ENCODE peak calls at places on chromosomes 1 and 21, in ten cellular contexts. O, D, I, Y, X, B, J, M, G and K are unnamed samples.
A peak's percentile ranks its signal among the peaks of the same experiment; 100 is the strongest.

GRCh38 chr21:44513389-44514217 is 26.4 kb downstream of the KRTAP10-1 start:
- DNase-seq in X (no peak), B (no peak), Y (no peak), O (peak; percentile 24), G (no peak), D (no peak), I (no peak), J (no peak), M (no peak), K (peak; percentile 44)

GRCh38 chr1:23591460-23592208 is 32.3 kb upstream of the ID3 start:
- DNase-seq in O (no peak), Y (no peak), B (no peak), M (no peak), I (no peak), G (no peak), D (no peak), X (no peak), J (peak; percentile 30), K (no peak)

GRCh38 chr1:218557731-218558130 is 212.6 kb downstream of the TGFB2 start:
- DNase-seq in I (peak; percentile 27), D (peak; percentile 84), G (peak; percentile 71), J (peak; percentile 56), X (no peak), B (no peak), M (no peak), Y (no peak), O (peak; percentile 93), K (peak; percentile 38)

GRCh38 chr1:95207223-95207935 is 26.6 kb upstream of the RWDD3 start:
- DNase-seq in D (no peak), I (no peak), O (no peak), X (no peak), B (no peak), Y (no peak), J (no peak), G (no peak), M (no peak), K (no peak)

GRCh38 chr1:160207751-160208150 is 2.6 kb downstream of the PEA15 start:
- DNase-seq in J (no peak), D (no peak), M (no peak), G (no peak), X (no peak), O (no peak), Y (no peak), B (no peak), I (no peak), K (no peak)

GRCh38 chr1:220485131-220485530 is 42.8 kb upstream of the MARK1 start:
- DNase-seq in M (no peak), D (no peak), G (no peak), J (no peak), B (no peak), Y (no peak), X (peak; percentile 54), O (peak; percentile 24), I (no peak), K (no peak)

GRCh38 chr1:49686107-49686506 is 337.6 kb downstream of the AGBL4 start:
- DNase-seq in G (no peak), O (peak; percentile 19), J (no peak), M (no peak), Y (no peak), D (no peak), B (no peak), I (no peak), X (no peak), K (peak; percentile 0)

GRCh38 chr1:59404725-59405124 is 107.8 kb downstream of the FGGY start:
- DNase-seq in I (no peak), G (no peak), X (no peak), O (no peak), M (no peak), J (no peak), D (no peak), Y (no peak), B (no peak), K (no peak)

GRCh38 chr1:193185206-193185605 is 1.2 kb downstream of the B3GALT2 start:
- DNase-seq in Y (no peak), D (no peak), G (no peak), B (no peak), I (no peak), O (no peak), J (no peak), M (no peak), X (no peak), K (no peak)
- H3K4me3 ChIP-seq in Y (no peak overlapping the region), D (no peak overlapping the region), G (peak overlapping the region; percentile 12), B (no peak overlapping the region), I (no peak overlapping the region), O (no peak overlapping the region), J (no peak overlapping the region), M (peak overlapping the region; percentile 64), X (no peak overlapping the region), K (no peak overlapping the region)

GRCh38 chr1:21325731-21326387 is 35.6 kb upstream of the ECE1 start:
- DNase-seq in O (no peak), B (peak; percentile 87), J (no peak), Y (no peak), D (no peak), G (no peak), X (no peak), I (no peak), M (peak; percentile 66), K (no peak)

GRCh38 chr1:21322681-21323016 is 32.4 kb upstream of the ECE1 start:
- DNase-seq in X (peak; percentile 58), G (no peak), O (no peak), D (peak; percentile 50), Y (no peak), M (no peak), J (no peak), I (no peak), B (no peak), K (no peak)

GRCh38 chr1:21323091-21323490 is 32.8 kb upstream of the ECE1 start:
- DNase-seq in X (peak; percentile 78), M (no peak), D (peak; percentile 53), G (peak; percentile 53), Y (no peak), B (no peak), O (no peak), J (peak; percentile 42), I (peak; percentile 63), K (no peak)

GRCh38 chr1:21325231-21325718 is 35.0 kb upstream of the ECE1 start:
- DNase-seq in Y (no peak), J (no peak), M (no peak), I (peak; percentile 30), B (no peak), O (no peak), G (no peak), D (no peak), X (no peak), K (no peak)

GRCh38 chr1:21324368-21325137 is 34.3 kb upstream of the ECE1 start:
- DNase-seq in D (peak; percentile 90), G (peak; percentile 88), O (peak; percentile 96), X (peak; percentile 87), M (peak; percentile 77), J (peak; percentile 85), B (peak; percentile 97), I (peak; percentile 97), Y (peak; percentile 83), K (peak; percentile 86)
- H3K4me3 ChIP-seq in D (no peak overlapping the region), G (no peak overlapping the region), O (peak overlapping the region; percentile 40), X (no peak overlapping the region), M (no peak overlapping the region), J (no peak overlapping the region), B (peak overlapping the region; percentile 21), I (no peak overlapping the region), Y (no peak overlapping the region), K (no peak overlapping the region)

DNA sequence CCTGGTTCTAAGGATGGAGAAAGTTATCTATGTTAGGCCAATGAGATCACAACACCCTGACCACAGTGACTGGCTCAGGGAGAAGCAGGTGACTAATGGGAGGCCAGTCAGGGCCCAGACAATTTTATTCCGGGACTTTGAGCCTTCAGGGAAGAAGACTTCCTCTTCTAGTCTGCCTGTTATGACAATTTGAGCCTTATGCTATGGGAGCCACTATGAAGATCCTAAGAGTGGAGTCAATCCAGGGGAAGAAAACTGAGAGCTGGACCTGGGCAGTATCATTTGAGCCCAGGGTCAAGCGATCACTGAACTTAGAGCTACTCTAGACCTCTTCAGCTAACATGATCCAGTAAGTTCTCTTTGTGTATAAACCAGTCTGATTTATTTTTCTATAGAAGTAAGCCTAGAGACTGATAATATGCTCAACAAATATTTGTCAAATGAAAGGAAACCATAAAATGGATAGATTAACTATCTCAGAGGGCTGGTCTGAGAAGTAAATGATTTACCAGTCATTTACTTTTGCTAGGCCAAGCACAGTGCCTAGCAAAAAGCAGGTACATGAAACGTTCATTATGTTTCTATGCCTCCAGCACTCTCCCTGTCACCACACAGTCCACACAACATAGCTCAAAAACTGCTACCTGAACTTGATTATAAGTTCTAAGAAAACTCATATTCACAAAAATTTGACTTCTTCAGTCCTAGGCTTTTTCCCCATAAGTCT is 4.2 kb upstream of the C1orf141 start:
- DNase-seq in O (no peak), Y (peak; percentile 58), I (no peak), X (no peak), J (no peak), B (no peak), D (no peak), M (no peak), G (no peak), K (no peak)
- H3K4me3 ChIP-seq in O (no peak overlapping the region), Y (no peak overlapping the region), I (no peak overlapping the region), X (no peak overlapping the region), J (no peak overlapping the region), B (no peak overlapping the region), D (no peak overlapping the region), M (no peak overlapping the region), G (no peak overlapping the region), K (no peak overlapping the region)

GRCh38 chr1:2944705-2945104 is 76.6 kb upstream of the ACTRT2 start:
- DNase-seq in J (no peak), G (no peak), I (no peak), B (no peak), D (no peak), Y (no peak), M (no peak), O (no peak), X (no peak), K (no peak)

GRCh38 chr1:2943686-2944260 is 77.5 kb upstream of the ACTRT2 start:
- DNase-seq in G (no peak), J (no peak), O (no peak), B (peak; percentile 51), I (no peak), X (no peak), Y (no peak), D (no peak), M (no peak), K (no peak)

GRCh38 chr1:2946291-2946690 is 75.0 kb upstream of the ACTRT2 start:
- DNase-seq in D (no peak), O (no peak), M (no peak), I (no peak), B (peak; percentile 54), G (no peak), J (no peak), Y (no peak), X (no peak), K (no peak)

GRCh38 chr1:2946999-2947650 is 74.1 kb upstream of the ACTRT2 start:
- DNase-seq in X (no peak), B (peak; percentile 48), I (no peak), J (no peak), G (no peak), O (no peak), Y (no peak), D (no peak), M (no peak), K (no peak)

DNA sequence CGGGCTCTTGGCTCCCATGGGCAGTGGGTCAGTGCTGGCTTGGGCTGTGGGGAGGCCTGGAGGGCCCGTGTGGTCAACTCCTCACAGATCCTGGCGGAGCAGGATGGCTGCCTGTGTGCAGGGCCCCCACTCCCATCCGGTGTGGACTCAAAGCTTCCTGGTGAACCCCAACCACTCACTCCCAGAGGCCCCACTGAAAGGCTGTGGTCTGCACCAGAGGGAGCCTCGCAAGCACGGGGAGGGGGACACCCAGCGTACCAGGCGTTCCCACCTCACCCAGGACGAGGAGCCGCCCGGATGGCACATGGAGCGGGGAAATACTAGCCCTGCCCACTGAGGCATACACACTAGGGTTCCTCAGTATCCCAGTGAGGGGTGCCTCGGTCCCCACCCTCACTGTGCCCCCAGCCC is 75.4 kb upstream of the ACTRT2 start:
- DNase-seq in Y (no peak), M (no peak), D (no peak), I (no peak), B (peak; percentile 51), X (no peak), O (no peak), G (no peak), J (no peak), K (no peak)
- H3K4me3 ChIP-seq in Y (no peak overlapping the region), M (no peak overlapping the region), D (no peak overlapping the region), I (no peak overlapping the region), B (no peak overlapping the region), X (no peak overlapping the region), O (no peak overlapping the region), G (no peak overlapping the region), J (no peak overlapping the region), K (no peak overlapping the region)